ENCODE peak calls at places on chromosomes 2 and 18, in four cellular contexts. E is Daoy, T is fibroblast of gingiva, K is ACHN. R is an unnamed sample.

GRCh38 chr2:45765847-45766254 is 114.4 kb downstream of the PRKCE start:
- DNase-seq in E (no peak), T (peak), K (no peak), R (no peak)

GRCh38 chr2:154836622-154837021 is 138.1 kb downstream of the KCNJ3 start:
- DNase-seq in E (no peak), T (no peak), K (no peak), R (no peak)

GRCh38 chr2:181036445-181036844 is 56.0 kb downstream of the UBE2E3 start:
- DNase-seq in E (no peak), T (no peak), K (no peak), R (no peak)

GRCh38 chr2:138997849-138998517 is 217.8 kb upstream of the NXPH2 start:
- DNase-seq in E (no peak), T (no peak), K (peak), R (no peak)

GRCh38 chr18:34322365-34323289 is 97.9 kb upstream of the NOL4 start:
- DNase-seq in E (peak), T (no peak), K (peak), R (peak)

GRCh38 chr2:96734899-96735585 is 4.8 kb downstream of the LMAN2L start:
- DNase-seq in E (no peak), T (peak), K (no peak), R (no peak)

GRCh38 chr2:56208380-56208779 is 24.6 kb downstream of the CCDC85A start:
- DNase-seq in E (no peak), T (no peak), K (no peak), R (no peak)

GRCh38 chr18:58310517-58310916 is 266.5 kb downstream of the NEDD4L start:
- DNase-seq in E (peak), T (no peak), K (no peak), R (peak)

GRCh38 chr2:134217316-134217715 is 36.6 kb upstream of the MGAT5 start:
- DNase-seq in E (no peak), T (no peak), K (no peak), R (no peak)

GRCh38 chr18:46550609-46551008 is 106.4 kb downstream of the LOXHD1 start:
- DNase-seq in E (no peak), T (no peak), K (no peak), R (no peak)

GRCh38 chr2:95026471-95027368 is 1.2 kb downstream of the MAL start:
- DNase-seq in E (no peak), T (no peak), K (no peak), R (peak)

GRCh38 chr2:2787301-2787907 is 456.3 kb upstream of the MYT1L start:
- DNase-seq in E (no peak), T (no peak), K (no peak), R (no peak)